ENCODE peak calls at places on chromosomes 4 and X, in seven cellular contexts. T is OCI-LY7, Z is astrocyte, X is upper lobe of right lung, N is HCT116, W is fibroblast of lung, B is B cell. Y is an unnamed sample.

GRCh38 chr4:6109842-6110560 is 90.3 kb downstream of the JAKMIP1 start:
- DNase-seq in T (peak), Z (no peak), X (no peak), N (peak), W (no peak), B (no peak), Y (no peak)

GRCh38 chr4:188660796-188661195 is 521.6 kb downstream of the TRIML1 start:
- DNase-seq in T (no peak), Z (no peak), X (no peak), N (no peak), W (no peak), B (no peak), Y (no peak)

GRCh38 chrX:69264134-69264533 is 98.9 kb upstream of the PJA1 start:
- DNase-seq in T (no peak), Z (no peak), X (no peak), N (no peak), W (no peak), B (no peak), Y (no peak)

GRCh38 chrX:69221239-69222102 is 56.2 kb upstream of the PJA1 start:
- DNase-seq in T (no peak), Z (no peak), X (no peak), N (no peak), W (no peak), B (no peak), Y (no peak)

GRCh38 chrX:140765043-140765784 is 55.7 kb downstream of the LINC00632 start:
- DNase-seq in T (no peak), Z (peak), X (no peak), N (no peak), W (peak), B (no peak), Y (no peak)

GRCh38 chr4:53913771-53914170 is 150.6 kb downstream of the CHIC2 start:
- DNase-seq in T (no peak), Z (no peak), X (no peak), N (no peak), W (no peak), B (no peak), Y (no peak)

GRCh38 chr4:7663075-7663541 is 228.4 kb upstream of the PSAPL1 start:
- DNase-seq in T (no peak), Z (no peak), X (no peak), N (no peak), W (no peak), B (no peak), Y (no peak)

GRCh38 chr4:20172070-20172760 is 79.5 kb upstream of the SLIT2 start:
- DNase-seq in T (no peak), Z (no peak), X (no peak), N (no peak), W (no peak), B (no peak), Y (no peak)

GRCh38 chr4:21457086-21457840 is 491.3 kb downstream of the KCNIP4 start:
- DNase-seq in T (no peak), Z (no peak), X (no peak), N (no peak), W (no peak), B (no peak), Y (no peak)

GRCh38 chrX:85499400-85499799 is 119.9 kb upstream of the POF1B start:
- DNase-seq in T (no peak), Z (no peak), X (no peak), N (no peak), W (no peak), B (no peak), Y (no peak)

GRCh38 chr4:11700751-11701226 is 272.1 kb upstream of the HS3ST1 start:
- DNase-seq in T (no peak), Z (peak), X (no peak), N (peak), W (peak), B (no peak), Y (peak)

GRCh38 chr4:82031386-82031785 is 342.4 kb downstream of the HNRNPD start:
- DNase-seq in T (no peak), Z (no peak), X (no peak), N (no peak), W (no peak), B (no peak), Y (no peak)

GRCh38 chr4:122766353-122766705 is 33.8 kb downstream of the BBS12 start:
- DNase-seq in T (no peak), Z (no peak), X (no peak), N (no peak), W (no peak), B (no peak), Y (no peak)

GRCh38 chr4:109827672-109828071 is at the start of gene RRH:
- DNase-seq in T (no peak), Z (no peak), X (no peak), N (no peak), W (no peak), B (no peak), Y (no peak)

GRCh38 chr4:102217775-102218174 is 127.5 kb downstream of the SLC39A8 start:
- DNase-seq in T (no peak), Z (no peak), X (no peak), N (no peak), W (no peak), B (no peak), Y (no peak)

GRCh38 chr4:87219648-87220093 is 747 bp downstream of the KLHL8 start:
- DNase-seq in T (peak), Z (peak), X (peak), N (no peak), W (no peak), B (no peak), Y (no peak)

GRCh38 chrX:102658551-102658950 is 7.3 kb downstream of the GPRASP1 start:
- DNase-seq in T (no peak), Z (no peak), X (no peak), N (no peak), W (peak), B (no peak), Y (no peak)

GRCh38 chr4:101763576-101763975 is 27.0 kb upstream of the BANK1 start:
- DNase-seq in T (no peak), Z (no peak), X (no peak), N (no peak), W (no peak), B (no peak), Y (no peak)

GRCh38 chrX:790031-790430 is 159.4 kb downstream of the SHOX start:
- DNase-seq in T (no peak), Z (no peak), X (no peak), N (no peak), W (no peak), B (no peak), Y (no peak)

GRCh38 chrX:118346258-118347094 is 570 bp downstream of the WDR44 start:
- DNase-seq in T (peak), Z (no peak), X (peak), N (no peak), W (no peak), B (peak), Y (no peak)

GRCh38 chrX:153587342-153587741 is 11.6 kb downstream of the CCNQ start:
- DNase-seq in T (no peak), Z (no peak), X (no peak), N (no peak), W (no peak), B (no peak), Y (no peak)

GRCh38 chr4:23746672-23747071 is 143.2 kb downstream of the PPARGC1A start:
- DNase-seq in T (no peak), Z (no peak), X (no peak), N (no peak), W (no peak), B (no peak), Y (no peak)

GRCh38 chr4:3471886-3472285 is 8.8 kb downstream of the DOK7 start:
- DNase-seq in T (no peak), Z (no peak), X (no peak), N (no peak), W (no peak), B (no peak), Y (no peak)

GRCh38 chr4:69054578-69055200 is 41.6 kb upstream of the UGT2B7 start:
- DNase-seq in T (no peak), Z (peak), X (no peak), N (peak), W (peak), B (no peak), Y (no peak)

GRCh38 chr4:86834901-86835300 is 14.3 kb downstream of the SLC10A6 start:
- DNase-seq in T (no peak), Z (peak), X (no peak), N (no peak), W (peak), B (no peak), Y (no peak)

GRCh38 chrX:134625315-134625718 is 33.0 kb downstream of the PLAC1 start:
- DNase-seq in T (no peak), Z (peak), X (no peak), N (no peak), W (peak), B (no peak), Y (no peak)

GRCh38 chr4:133584714-133585113 is 435.6 kb downstream of the PCDH10 start:
- DNase-seq in T (no peak), Z (no peak), X (no peak), N (no peak), W (no peak), B (no peak), Y (no peak)

GRCh38 chr4:2833671-2834000 is 10.0 kb upstream of the ADD1 start:
- DNase-seq in T (no peak), Z (no peak), X (no peak), N (no peak), W (no peak), B (no peak), Y (no peak)

DNA sequence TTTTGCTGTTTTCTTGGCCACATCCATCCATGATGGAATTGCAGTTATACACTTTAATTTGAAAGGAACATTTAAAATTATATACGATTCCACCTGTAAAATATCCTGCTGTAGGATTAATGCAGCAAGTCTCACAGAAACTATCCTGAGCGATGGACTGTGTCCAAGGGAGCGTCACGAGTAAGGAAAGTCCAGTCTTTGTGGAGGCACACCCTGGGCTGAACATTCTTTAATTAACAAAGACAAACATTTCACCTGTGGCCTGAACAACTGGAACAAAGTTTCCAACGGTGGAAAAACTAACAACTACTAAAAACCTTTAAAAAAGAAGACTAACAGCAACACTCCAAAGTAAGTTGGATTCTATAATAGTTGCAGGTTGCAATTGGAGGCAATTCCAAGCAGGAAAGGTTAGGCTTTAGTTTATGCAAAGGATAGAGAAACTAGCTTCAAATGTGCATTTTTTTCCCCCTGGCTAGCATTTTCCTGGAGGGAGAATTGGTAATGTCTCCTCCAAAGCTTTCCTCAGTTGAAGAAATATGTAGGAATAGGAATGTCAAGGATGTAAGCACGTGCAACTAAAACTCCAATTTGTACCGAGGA is 11.0 kb downstream of the EREG start:
- DNase-seq in T (no peak), Z (no peak), X (no peak), N (no peak), W (no peak), B (no peak), Y (no peak)
- TF ChIP-seq CTCF in T (no peak), Z (no peak), X (no peak), N (no peak), W (no peak), B (no peak), Y (no peak)

GRCh38 chr4:88242144-88242543 is 42.2 kb downstream of the PPM1K start:
- DNase-seq in T (no peak), Z (no peak), X (no peak), N (no peak), W (no peak), B (no peak), Y (no peak)

GRCh38 chr4:88244056-88244455 is 40.3 kb downstream of the PPM1K start:
- DNase-seq in T (no peak), Z (no peak), X (no peak), N (no peak), W (no peak), B (no peak), Y (no peak)

GRCh38 chr4:88246600-88246999 is 37.8 kb downstream of the PPM1K start:
- DNase-seq in T (no peak), Z (no peak), X (no peak), N (no peak), W (no peak), B (no peak), Y (no peak)

GRCh38 chr4:88247148-88247547 is 37.2 kb downstream of the PPM1K start:
- DNase-seq in T (no peak), Z (no peak), X (no peak), N (no peak), W (no peak), B (no peak), Y (no peak)

DNA sequence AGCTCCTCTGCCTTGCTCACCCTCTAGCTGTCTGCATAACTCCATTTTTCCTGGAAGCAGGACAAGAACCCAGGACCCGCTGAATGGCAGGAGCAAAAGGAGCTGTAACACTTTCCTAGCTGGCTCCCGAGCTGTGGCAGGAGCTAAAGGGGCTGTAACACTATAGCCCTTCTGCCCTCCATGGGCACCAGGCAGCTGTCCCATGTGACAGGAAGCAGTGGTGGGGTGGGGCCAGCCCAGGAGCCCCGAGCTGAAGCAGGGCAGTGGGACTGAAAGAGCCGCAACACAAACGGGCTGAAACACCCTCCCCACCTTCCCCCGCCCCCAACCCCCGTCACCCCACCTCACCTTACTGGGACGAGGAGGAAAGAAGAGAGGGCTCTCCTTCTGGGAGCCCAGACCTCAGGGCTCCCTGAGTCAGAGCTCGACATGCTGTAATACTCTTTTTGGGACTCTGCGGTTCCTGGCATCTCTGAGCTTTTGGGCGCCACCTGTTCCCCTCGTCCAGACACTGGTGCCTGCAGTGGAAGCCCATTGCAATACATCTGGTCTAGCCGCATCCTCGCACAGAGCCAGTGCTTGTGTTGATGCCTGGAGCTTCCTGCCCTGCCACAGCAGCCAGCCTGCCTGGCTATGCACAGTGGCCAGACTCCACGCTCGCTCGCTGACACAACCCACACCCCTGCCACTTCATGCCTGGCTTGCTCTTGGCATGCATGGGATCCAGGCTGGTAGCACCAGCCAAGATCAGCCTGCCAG is 39.4 kb downstream of the PPM1K start:
- DNase-seq in T (peak), Z (no peak), X (no peak), N (no peak), W (no peak), B (peak), Y (no peak)
- TF ChIP-seq CTCF in T (no peak), Z (no peak), X (no peak), N (no peak), W (no peak), B (no peak), Y (no peak)

GRCh38 chr4:74794341-74794801 is at the start of gene BTC:
- DNase-seq in T (no peak), Z (no peak), X (peak), N (peak), W (peak), B (no peak), Y (no peak)
- TF ChIP-seq CTCF in T (no peak), Z (no peak), X (peak), N (no peak), W (peak), B (no peak), Y (no peak)

GRCh38 chrX:25343060-25343459 is 327.3 kb upstream of the ARX start:
- DNase-seq in T (no peak), Z (no peak), X (no peak), N (no peak), W (no peak), B (no peak), Y (no peak)
- TF ChIP-seq CTCF in T (peak), Z (no peak), X (no peak), N (no peak), W (no peak), B (no peak), Y (no peak)

DNA sequence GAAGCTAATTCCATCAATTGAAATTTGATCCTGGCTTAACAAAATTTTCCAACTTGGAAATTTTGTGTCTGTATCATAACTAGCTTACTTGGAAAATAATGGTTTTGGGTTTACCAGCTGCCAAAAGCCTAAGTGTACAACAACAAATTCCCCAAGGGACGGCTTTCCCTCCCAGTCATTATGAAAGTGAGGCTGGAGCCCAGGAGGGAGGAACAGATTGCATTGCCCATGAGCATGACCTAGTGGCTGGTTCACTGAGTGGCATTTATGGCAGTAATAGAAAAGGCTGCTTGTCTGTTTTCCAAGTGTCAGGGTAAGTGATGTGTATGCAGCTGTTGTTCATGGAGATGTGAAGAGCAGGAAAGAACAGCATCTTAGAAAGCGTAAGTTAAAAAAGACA is 70.8 kb upstream of the HHIP start:
- DNase-seq in T (no peak), Z (no peak), X (no peak), N (no peak), W (no peak), B (no peak), Y (no peak)
- TF ChIP-seq CTCF in T (no peak), Z (no peak), X (no peak), N (no peak), W (no peak), B (no peak), Y (no peak)

GRCh38 chr4:15774020-15774420 is 4.1 kb upstream of the CD38 start:
- DNase-seq in T (no peak), Z (no peak), X (no peak), N (no peak), W (no peak), B (no peak), Y (no peak)
- TF ChIP-seq CTCF in T (no peak), Z (no peak), X (no peak), N (no peak), W (no peak), B (no peak), Y (no peak)

Y was measured in AG04449.